ENCODE peak calls at places on chromosome 17, in seven cellular contexts. U is bronchial epithelial cell, J is fibroblast of lung, C is PC-9, T is astrocyte, M is tibial nerve, S is endothelial cell. W is an unnamed sample.

GRCh38 chr17:81987161-81987770 is 9.8 kb downstream of the ASPSCR1 start:
- DNase-seq in T (no peak), M (no peak), J (no peak), U (no peak), C (no peak), S (no peak), W (no peak)

GRCh38 chr17:17228521-17229279 is 8.3 kb downstream of the FLCN start:
- DNase-seq in S (no peak), M (no peak), U (no peak), T (no peak), J (no peak), C (no peak), W (no peak)

GRCh38 chr17:75295220-75296158 is 6.3 kb upstream of the SLC25A19 start:
- DNase-seq in U (no peak), T (no peak), J (no peak), M (no peak), S (no peak), C (no peak), W (no peak)

GRCh38 chr17:48637323-48638260 is 11.4 kb upstream of the HOXB9 start:
- DNase-seq in S (no peak), J (peak; percentile 68), T (peak; percentile 58), C (no peak), M (no peak), U (peak; percentile 63), W (peak; percentile 77)

GRCh38 chr17:37299257-37299985 is 76.4 kb upstream of the C17orf78 start:
- DNase-seq in C (no peak), S (no peak), U (peak; percentile 20), J (peak; percentile 12), T (no peak), M (no peak), W (no peak)

GRCh38 chr17:39563476-39563875 is 44.2 kb downstream of the NEUROD2 start:
- DNase-seq in U (no peak), M (no peak), T (no peak), S (peak; percentile 39), C (no peak), J (peak; percentile 23), W (no peak)

GRCh38 chr17:78789663-78790181 is 7.6 kb upstream of the CYTH1 start:
- DNase-seq in U (peak; percentile 43), J (peak; percentile 95), M (peak; percentile 79), S (no peak), C (no peak), T (peak; percentile 92), W (no peak)

GRCh38 chr17:9291912-9292562 is 270.7 kb downstream of the NTN1 start:
- DNase-seq in C (peak; percentile 29), S (peak; percentile 45), U (peak; percentile 22), T (no peak), J (peak; percentile 16), M (peak; percentile 38), W (peak; percentile 20)

GRCh38 chr17:72142614-72143013 is 21.8 kb downstream of the SOX9 start:
- DNase-seq in T (no peak), S (no peak), J (no peak), M (no peak), U (no peak), C (no peak), W (no peak)

GRCh38 chr17:8941980-8942617 is 23.4 kb downstream of the PIK3R5 start:
- DNase-seq in M (no peak), J (no peak), C (no peak), S (no peak), T (no peak), U (no peak), W (no peak)

GRCh38 chr17:49482144-49482817 is 12.8 kb upstream of the NGFR start:
- DNase-seq in T (no peak), J (no peak), U (peak; percentile 30), M (no peak), C (no peak), S (no peak), W (no peak)

GRCh38 chr17:27471321-27472269 is 15.3 kb downstream of the KSR1 start:
- DNase-seq in T (peak; percentile 72), M (no peak), J (peak; percentile 71), C (peak; percentile 61), U (peak; percentile 94), S (no peak), W (peak; percentile 96)

GRCh38 chr17:48240562-48241130 is 133.1 kb downstream of the SNX11 start:
- DNase-seq in M (no peak), T (peak; percentile 44), J (peak; percentile 62), U (peak; percentile 34), S (no peak), C (no peak), W (no peak)

GRCh38 chr17:82118815-82119380 is 20.9 kb upstream of the FASN start:
- DNase-seq in C (no peak), T (peak; percentile 75), S (no peak), M (no peak), U (no peak), J (peak; percentile 77), W (no peak)

GRCh38 chr17:74842599-74843351 is 16.9 kb downstream of the GRIN2C start:
- DNase-seq in T (peak; percentile 22), S (peak; percentile 73), C (peak; percentile 74), U (peak; percentile 30), J (peak; percentile 51), M (no peak), W (peak; percentile 35)

DNA sequence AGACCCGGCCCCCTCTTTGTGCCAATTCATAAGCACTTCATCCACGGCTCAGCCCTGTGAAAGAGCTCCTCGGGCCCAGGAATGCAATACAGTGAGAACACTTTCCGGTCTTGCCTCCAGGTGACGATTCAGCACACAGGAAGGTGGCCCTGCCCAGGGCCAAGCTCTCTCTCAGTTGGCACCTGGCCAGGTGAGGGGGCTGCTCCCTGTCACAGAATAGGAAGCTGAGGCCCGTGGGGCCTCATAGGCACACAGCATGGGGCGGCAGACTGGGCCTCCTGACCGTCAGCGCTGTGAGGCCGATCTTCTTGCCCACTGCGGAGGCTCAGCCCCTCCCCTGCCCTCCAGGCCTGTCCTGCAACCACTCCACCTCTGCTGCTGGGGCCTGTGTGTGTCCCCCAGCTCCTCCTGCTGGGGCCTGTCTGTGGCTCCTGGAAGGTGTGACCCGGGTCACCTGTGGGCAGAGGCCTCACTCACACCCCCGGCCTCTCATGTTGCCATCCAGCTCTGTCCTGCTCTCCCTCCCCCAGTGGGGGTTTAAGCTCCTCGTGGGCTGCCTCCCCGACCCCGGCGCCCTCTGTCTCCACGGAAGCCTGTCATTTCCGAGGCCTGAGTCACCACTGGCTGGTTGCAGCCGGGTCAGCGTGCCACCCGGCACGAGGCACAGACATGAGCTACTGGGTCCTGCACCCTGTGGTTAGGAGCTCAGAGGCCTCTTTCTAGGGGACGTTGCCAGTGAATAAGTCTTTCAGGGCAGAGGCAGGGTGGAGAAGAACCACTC is 114.4 kb downstream of the SEC14L1 start:
- DNase-seq in T (peak; percentile 69), C (peak; percentile 97), U (peak; percentile 97), S (no peak), M (no peak), J (peak; percentile 82), W (peak; percentile 94)
- TF ChIP-seq CTCF in T (no peak), C (peak; percentile 3), U (no peak), S (no peak), M (no peak), J (no peak), W (no peak)

GRCh38 chr17:52170963-52171572 is 12.6 kb upstream of the CA10 start:
- DNase-seq in M (no peak), T (no peak), C (peak; percentile 9), S (peak; percentile 51), J (no peak), U (peak; percentile 46), W (peak; percentile 66)
- TF ChIP-seq CTCF in M (no peak), T (peak; percentile 39), C (peak; percentile 72), S (peak; percentile 56), J (no peak), U (peak; percentile 79), W (peak; percentile 63)

GRCh38 chr17:33023790-33024189 is 32.1 kb downstream of the SPACA3 start:
- DNase-seq in J (no peak), T (no peak), C (no peak), M (no peak), S (no peak), U (no peak), W (no peak)

GRCh38 chr17:33024688-33025486 is 33.2 kb downstream of the SPACA3 start:
- DNase-seq in M (no peak), T (no peak), S (no peak), J (no peak), U (no peak), C (no peak), W (no peak)

GRCh38 chr17:33033176-33033575 is 41.5 kb downstream of the SPACA3 start:
- DNase-seq in M (no peak), U (no peak), C (no peak), T (no peak), S (no peak), J (no peak), W (no peak)

GRCh38 chr17:33028061-33028460 is 36.4 kb downstream of the SPACA3 start:
- DNase-seq in C (no peak), T (no peak), M (no peak), U (no peak), J (no peak), S (no peak), W (no peak)

GRCh38 chr17:33028778-33029177 is 37.1 kb downstream of the SPACA3 start:
- DNase-seq in U (no peak), J (no peak), C (no peak), M (no peak), S (no peak), T (no peak), W (no peak)
- TF ChIP-seq CTCF in U (no peak), J (no peak), C (no peak), M (no peak), S (no peak), T (no peak), W (no peak)

GRCh38 chr17:56678249-56679144 is 85.0 kb downstream of the NOG start:
- DNase-seq in J (no peak), T (no peak), S (no peak), U (no peak), M (no peak), C (no peak), W (no peak)

GRCh38 chr17:56674401-56674925 is 81.0 kb downstream of the NOG start:
- DNase-seq in C (no peak), S (no peak), T (no peak), U (peak; percentile 56), J (no peak), M (no peak), W (no peak)

GRCh38 chr17:56679148-56679766 is 85.8 kb downstream of the NOG start:
- DNase-seq in T (no peak), C (no peak), J (peak; percentile 42), U (peak; percentile 44), M (peak; percentile 20), S (peak; percentile 16), W (peak; percentile 23)

GRCh38 chr17:56675876-56676660 is 82.6 kb downstream of the NOG start:
- DNase-seq in C (no peak), T (no peak), S (no peak), M (no peak), J (no peak), U (no peak), W (no peak)

DNA sequence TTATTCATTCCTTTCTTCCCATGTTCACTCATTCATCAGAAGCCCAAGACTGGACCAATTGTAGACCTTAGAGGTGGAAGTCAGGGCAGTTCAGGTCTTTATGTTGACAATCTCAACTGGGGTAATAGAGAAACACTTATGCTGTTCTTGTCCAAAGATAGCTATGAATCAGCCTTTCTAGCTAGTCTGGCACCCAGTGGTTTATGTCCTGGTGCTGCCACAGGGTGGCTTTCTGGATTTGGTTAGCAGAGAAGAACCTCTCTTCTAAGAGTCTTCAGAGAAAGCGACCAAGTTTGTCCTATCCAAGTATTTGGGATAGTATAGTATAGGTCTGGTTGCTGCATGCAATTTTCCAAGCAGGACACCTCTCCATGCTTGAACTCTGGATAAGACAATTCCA is 83.3 kb downstream of the NOG start:
- DNase-seq in J (no peak), T (no peak), U (no peak), M (no peak), S (no peak), C (no peak), W (peak; percentile 15)
- TF ChIP-seq CTCF in J (no peak), T (no peak), U (peak; percentile 16), M (no peak), S (no peak), C (peak; percentile 34), W (no peak)